ENCODE peak calls at places on chromosomes 7 and 10, in five cellular contexts. A is ovary, T is psoas muscle, V is AG09309, C is heart left ventricle. H is an unnamed sample.

GRCh38 chr7:100413889-100414288 is 14.6 kb downstream of the ZCWPW1 start:
- DNase-seq in A (no peak), T (no peak), V (no peak), C (no peak), H (no peak)

GRCh38 chr7:100894860-100895700 is 608 bp downstream of the ACHE start:
- DNase-seq in A (peak; percentile 78), T (peak; percentile 64), V (no peak), C (no peak), H (no peak)

GRCh38 chr10:70812814-70813213 is 2.9 kb upstream of the SGPL1 start:
- DNase-seq in A (no peak), T (no peak), V (no peak), C (no peak), H (no peak)

GRCh38 chr7:66957595-66958290 is 36.7 kb downstream of the TMEM248 start:
- DNase-seq in A (no peak), T (no peak), V (no peak), C (no peak), H (peak; percentile 31)

GRCh38 chr7:154746551-154746950 is 256.4 kb downstream of the PAXIP1 start:
- DNase-seq in A (no peak), T (no peak), V (no peak), C (no peak), H (no peak)

GRCh38 chr10:71135276-71135675 is 77.1 kb upstream of the UNC5B start:
- DNase-seq in A (no peak), T (no peak), V (no peak), C (no peak), H (no peak)

GRCh38 chr7:37920619-37921339 is at the start of gene EPDR1:
- DNase-seq in A (peak; percentile 75), T (peak; percentile 73), V (no peak), C (peak; percentile 49), H (no peak)

GRCh38 chr10:72043016-72043834 is 45.1 kb downstream of the SPOCK2 start:
- DNase-seq in A (no peak), T (no peak), V (no peak), C (no peak), H (no peak)

GRCh38 chr10:99619851-99620712 is at the start of gene SLC25A28:
- DNase-seq in A (peak; percentile 95), T (peak; percentile 93), V (peak; percentile 100), C (peak; percentile 96), H (peak; percentile 100)

GRCh38 chr10:89554433-89554832 is 19.0 kb upstream of the SLC16A12 start:
- DNase-seq in A (no peak), T (no peak), V (no peak), C (no peak), H (no peak)

GRCh38 chr10:102327641-102328040 is 67.9 kb upstream of the NFKB2 start:
- DNase-seq in A (no peak), T (no peak), V (no peak), C (no peak), H (no peak)

GRCh38 chr7:150753826-150754603 is 16.8 kb downstream of the GIMAP5 start:
- DNase-seq in A (no peak), T (no peak), V (no peak), C (no peak), H (no peak)

GRCh38 chr7:149714910-149715471 is 58.4 kb downstream of the ZNF467 start:
- DNase-seq in A (no peak), T (no peak), V (no peak), C (no peak), H (peak; percentile 49)

GRCh38 chr7:77415822-77416620 is at the start of gene GSAP:
- DNase-seq in A (peak; percentile 68), T (peak; percentile 62), V (no peak), C (peak; percentile 71), H (no peak)

GRCh38 chr7:99762680-99763327 is 21.2 kb downstream of the CYP3A4 start:
- DNase-seq in A (no peak), T (peak; percentile 68), V (peak; percentile 18), C (peak; percentile 25), H (peak; percentile 96)

GRCh38 chr7:26065652-26066051 is 86.3 kb upstream of the NFE2L3 start:
- DNase-seq in A (no peak), T (no peak), V (no peak), C (no peak), H (no peak)

GRCh38 chr10:33900591-33900990 is 566.1 kb upstream of the NRP1 start:
- DNase-seq in A (no peak), T (no peak), V (no peak), C (no peak), H (no peak)

GRCh38 chr10:30828680-30829079 is 199.1 kb upstream of the LYZL2 start:
- DNase-seq in A (no peak), T (no peak), V (no peak), C (no peak), H (no peak)

GRCh38 chr10:23146069-23146657 is 45.9 kb upstream of the PTF1A start:
- DNase-seq in A (no peak), T (no peak), V (no peak), C (no peak), H (no peak)

GRCh38 chr10:77890097-77890496 is 36.5 kb downstream of the DLG5 start:
- DNase-seq in A (no peak), T (no peak), V (no peak), C (no peak), H (no peak)
- TF ChIP-seq CTCF in A (no peak), T (no peak), V (peak; percentile 6), C (no peak), H (no peak)

GRCh38 chr7:127287133-127287532 is 34.4 kb upstream of the GRM8 start:
- DNase-seq in A (no peak), T (no peak), V (no peak), C (no peak), H (no peak)
- H3K4me3 ChIP-seq in A (no peak overlapping the region), T (no peak overlapping the region), V (no peak overlapping the region), C (no peak overlapping the region), H (no peak overlapping the region)

DNA sequence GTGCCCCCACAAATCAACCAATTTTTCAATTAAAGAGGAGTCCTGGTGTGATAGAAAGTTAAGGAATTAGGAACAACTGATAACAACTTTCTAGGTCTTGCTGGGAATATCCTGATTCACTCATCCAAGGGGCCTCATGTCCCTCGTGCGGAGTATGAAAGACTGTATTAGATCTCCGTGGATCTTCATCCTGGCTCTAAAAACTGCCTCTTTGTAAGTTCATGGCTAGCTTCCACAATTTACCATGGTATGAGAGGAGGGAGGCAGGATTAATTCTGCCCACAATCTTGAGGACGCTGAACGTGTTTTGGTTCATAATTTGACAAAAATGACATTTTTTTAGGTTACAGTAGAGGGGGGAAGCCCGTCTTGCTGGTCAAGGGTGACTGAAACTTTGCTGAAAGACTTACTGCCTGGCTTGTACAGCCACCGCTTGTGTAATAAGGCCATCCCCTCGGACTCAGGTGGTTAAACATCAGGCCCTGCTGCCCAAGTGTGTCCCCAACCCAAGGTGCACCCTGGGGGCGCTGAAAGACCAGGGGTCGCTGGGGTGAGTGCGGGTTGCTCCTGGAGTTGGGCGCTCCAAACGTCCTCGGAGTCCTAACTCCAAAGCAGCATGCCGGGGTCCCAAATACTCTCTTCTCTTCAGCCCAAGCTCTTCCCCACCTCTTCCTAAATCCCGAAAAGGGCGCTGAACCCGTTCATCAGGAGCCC is 750 bp downstream of the HIBADH start:
- DNase-seq in A (peak; percentile 53), T (peak; percentile 23), V (no peak), C (peak; percentile 30), H (peak; percentile 46)
- TF ChIP-seq CTCF in A (no peak), T (no peak), V (no peak), C (no peak), H (no peak)

DNA sequence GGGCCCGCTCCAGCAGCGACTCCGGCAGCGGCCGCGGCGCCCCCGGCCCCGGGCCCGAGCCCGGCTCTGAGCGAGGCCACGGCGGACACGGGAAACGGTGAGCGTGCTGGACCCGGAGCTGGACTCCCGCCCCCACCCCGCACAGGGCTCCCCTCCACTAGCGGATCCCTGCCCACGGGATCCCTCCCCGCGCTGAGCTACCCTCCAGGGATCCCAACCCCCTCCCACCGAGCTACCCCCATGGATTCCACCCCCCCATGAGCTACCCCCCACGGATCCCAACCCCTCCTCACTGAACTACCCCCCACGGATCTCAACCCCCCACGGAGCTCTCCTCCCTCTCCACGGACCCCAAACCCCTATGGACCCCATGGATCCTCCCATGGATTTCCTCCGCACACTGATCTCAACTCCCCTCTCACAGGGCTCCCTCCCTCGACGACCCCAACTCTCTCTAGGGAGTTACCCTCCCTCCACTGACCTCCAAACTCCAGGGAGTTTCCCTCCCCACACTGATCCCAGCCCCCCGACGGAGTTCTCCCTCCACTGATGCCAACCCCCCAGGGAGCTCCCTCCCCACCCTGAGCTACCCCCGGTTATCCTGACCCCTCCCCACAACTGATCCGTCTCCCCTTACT is 20.6 kb upstream of the HSPB1 start:
- DNase-seq in A (no peak), T (no peak), V (no peak), C (no peak), H (no peak)
- H3K4me3 ChIP-seq in A (peak overlapping the region; percentile 58), T (peak overlapping the region; percentile 64), V (peak overlapping the region; percentile 34), C (peak overlapping the region; percentile 56), H (peak overlapping the region; percentile 38)

DNA sequence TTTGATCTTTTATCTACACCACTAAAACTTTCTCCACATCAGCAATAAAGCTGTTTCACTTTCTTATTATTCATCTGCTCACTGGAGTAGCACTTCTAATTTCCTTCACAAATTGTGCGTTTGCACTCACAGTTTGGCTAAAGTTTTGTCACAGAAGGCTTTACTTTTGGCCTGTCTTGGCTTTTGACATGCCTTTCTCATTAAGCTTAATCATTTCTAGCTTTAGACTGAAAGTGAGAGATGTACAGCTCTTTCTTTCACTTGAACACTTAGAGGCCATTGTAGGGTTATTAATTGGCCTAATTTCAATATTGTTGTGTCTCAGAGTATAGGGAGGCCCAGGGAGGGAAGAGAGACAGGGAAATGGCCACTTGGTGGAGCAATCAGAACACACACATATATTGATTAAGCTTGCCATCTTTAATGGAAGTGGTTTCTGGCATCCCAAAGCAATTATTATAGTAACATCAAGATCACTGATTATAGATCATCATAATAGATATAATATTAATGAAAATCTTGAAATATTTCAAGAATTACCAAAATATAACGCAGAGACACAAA is 512.5 kb downstream of the ETV1 start:
- DNase-seq in A (no peak), T (no peak), V (no peak), C (no peak), H (peak; percentile 45)
- TF ChIP-seq CTCF in A (no peak), T (no peak), V (no peak), C (no peak), H (peak; percentile 7)

GRCh38 chr10:32413513-32413912 is 32.4 kb upstream of the CCDC7 start:
- DNase-seq in A (no peak), T (no peak), V (peak; percentile 79), C (no peak), H (peak; percentile 82)

GRCh38 chr10:32409741-32410140 is 36.2 kb upstream of the CCDC7 start:
- DNase-seq in A (no peak), T (no peak), V (no peak), C (no peak), H (no peak)

GRCh38 chr10:32411797-32412498 is 34.0 kb upstream of the CCDC7 start:
- DNase-seq in A (no peak), T (no peak), V (no peak), C (no peak), H (no peak)

GRCh38 chr10:32410569-32410968 is 35.4 kb upstream of the CCDC7 start:
- DNase-seq in A (no peak), T (no peak), V (no peak), C (no peak), H (no peak)

DNA sequence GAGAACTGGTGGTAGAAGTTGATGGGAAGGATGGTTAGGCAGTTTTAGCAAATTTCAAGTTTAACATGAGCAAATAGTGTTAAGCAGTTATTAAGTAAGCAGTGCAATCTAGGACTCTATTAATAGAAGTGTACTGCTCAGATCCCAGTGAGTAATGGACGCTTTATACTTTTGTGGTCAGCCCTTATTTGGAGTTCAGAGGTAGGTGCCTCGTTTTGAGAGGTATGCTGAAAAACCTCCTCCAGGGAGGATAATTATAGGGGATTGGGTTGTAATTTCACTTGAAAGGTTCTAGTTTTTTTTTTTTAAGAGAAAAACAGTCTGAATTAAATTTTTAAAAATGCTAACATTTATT is 33.5 kb upstream of the CCDC7 start:
- DNase-seq in A (no peak), T (no peak), V (no peak), C (no peak), H (no peak)
- H3K4me3 ChIP-seq in A (no peak overlapping the region), T (peak overlapping the region; percentile 35), V (no peak overlapping the region), C (no peak overlapping the region), H (no peak overlapping the region)

H was measured in foreskin fibroblast.